ENCODE peak calls at places on chromosomes 12 and 14, in five cellular contexts. E is sigmoid colon, U is keratinocyte, X is GM04504, L is astrocyte of the cerebellum. C is an unnamed sample.

GRCh38 chr14:68574906-68575305 is 218.0 kb downstream of the ZFP36L1 start:
- DNase-seq in E (no peak), U (no peak), X (no peak), L (no peak), C (no peak)

GRCh38 chr12:9124346-9125031 is 8.8 kb upstream of the A2M start:
- DNase-seq in E (no peak), U (no peak), X (no peak), L (no peak), C (no peak)

GRCh38 chr14:95713596-95714371 is at the start of gene TCL1A:
- DNase-seq in E (no peak), U (no peak), X (no peak), L (no peak), C (no peak)

GRCh38 chr12:78407722-78408121 is 456.9 kb upstream of the SYT1 start:
- DNase-seq in E (no peak), U (no peak), X (no peak), L (no peak), C (no peak)

GRCh38 chr12:120767071-120768024 is 41.7 kb downstream of the ACADS start:
- DNase-seq in E (no peak), U (no peak), X (no peak), L (no peak), C (no peak)

GRCh38 chr14:70879448-70879847 is 27.8 kb upstream of the PCNX1 start:
- DNase-seq in E (no peak), U (no peak), X (no peak), L (no peak), C (no peak)

GRCh38 chr14:31297701-31298344 is 90.2 kb upstream of the HECTD1 start:
- DNase-seq in E (no peak), U (no peak), X (no peak), L (no peak), C (no peak)

GRCh38 chr14:81480741-81481140 is 52.9 kb downstream of the SEL1L start:
- DNase-seq in E (no peak), U (no peak), X (no peak), L (no peak), C (no peak)

GRCh38 chr12:51973560-51973959 is 22.1 kb downstream of the ACVR1B start:
- DNase-seq in E (no peak), U (no peak), X (no peak), L (no peak), C (no peak)

GRCh38 chr12:57837779-57838562 is 8.6 kb downstream of the CTDSP2 start:
- DNase-seq in E (no peak), U (no peak), X (no peak), L (no peak), C (no peak)

GRCh38 chr14:30035361-30035760 is 107.7 kb upstream of the PRKD1 start:
- DNase-seq in E (no peak), U (no peak), X (no peak), L (no peak), C (no peak)

GRCh38 chr12:109958374-109958773 is 37.8 kb downstream of the GIT2 start:
- DNase-seq in E (no peak), U (no peak), X (no peak), L (no peak), C (no peak)

GRCh38 chr12:47190905-47191304 is 111.1 kb upstream of the AMIGO2 start:
- DNase-seq in E (no peak), U (no peak), X (no peak), L (no peak), C (no peak)

GRCh38 chr12:38904932-38905479 is 385 bp downstream of the CPNE8 start:
- DNase-seq in E (peak; percentile 95), U (peak; percentile 72), X (peak; percentile 86), L (no peak), C (peak; percentile 51)

GRCh38 chr12:64943686-64944085 is 119.2 kb downstream of the TBC1D30 start:
- DNase-seq in E (no peak), U (no peak), X (peak; percentile 3), L (peak; percentile 47), C (no peak)

GRCh38 chr14:61712137-61712536 is 16.8 kb downstream of the HIF1A start:
- DNase-seq in E (no peak), U (no peak), X (no peak), L (no peak), C (no peak)

GRCh38 chr12:18139989-18140596 is 50.1 kb upstream of the RERGL start:
- DNase-seq in E (no peak), U (no peak), X (peak; percentile 2), L (peak; percentile 33), C (peak; percentile 3)

GRCh38 chr12:1587927-1588573 is 6.3 kb downstream of the FBXL14 start:
- DNase-seq in E (no peak), U (no peak), X (no peak), L (no peak), C (no peak)

GRCh38 chr14:60079723-60080122 is 12.0 kb upstream of the PCNX4 start:
- DNase-seq in E (no peak), U (no peak), X (no peak), L (no peak), C (no peak)

GRCh38 chr14:22070119-22070982 is 396.7 kb upstream of the OR4E1 start:
- DNase-seq in E (no peak), U (no peak), X (no peak), L (no peak), C (no peak)

GRCh38 chr12:84270470-84271140 is 642.0 kb downstream of the SLC6A15 start:
- DNase-seq in E (no peak), U (no peak), X (no peak), L (no peak), C (no peak)

GRCh38 chr12:92585106-92585775 is 117.5 kb upstream of the PLEKHG7 start:
- DNase-seq in E (no peak), U (no peak), X (no peak), L (no peak), C (no peak)